ENCODE peak calls at places on chromosome 2, in six cellular contexts. H is GM23248, F is PC-3, D is MM.1S, C is HCT116, O is SK-N-SH. Z is an unnamed sample.

GRCh38 chr2:71611247-71611646 is 157.9 kb downstream of the DYSF start:
- DNase-seq in O (peak), H (no peak), C (no peak), F (no peak), D (no peak), Z (no peak)

GRCh38 chr2:228901531-228901930 is 369.6 kb downstream of the PID1 start:
- DNase-seq in O (no peak), F (no peak), D (no peak), C (no peak), H (no peak), Z (no peak)

GRCh38 chr2:212274215-212274614 is 264.4 kb downstream of the ERBB4 start:
- DNase-seq in F (no peak), H (no peak), C (no peak), D (no peak), O (no peak), Z (no peak)

GRCh38 chr2:1501196-1501851 is 88.1 kb downstream of the TPO start:
- DNase-seq in O (no peak), H (no peak), D (no peak), F (no peak), C (no peak), Z (no peak)

GRCh38 chr2:98560256-98560771 is 48.0 kb downstream of the COA5 start:
- DNase-seq in H (peak), O (no peak), C (no peak), D (no peak), F (peak), Z (no peak)

GRCh38 chr2:31219131-31219969 is 2.0 kb upstream of the CAPN14 start:
- DNase-seq in O (peak), C (no peak), D (peak), F (no peak), H (no peak), Z (no peak)

GRCh38 chr2:23590227-23590869 is 205.4 kb downstream of the KLHL29 start:
- DNase-seq in C (no peak), H (no peak), F (no peak), D (no peak), O (no peak), Z (no peak)

GRCh38 chr2:97738236-97739019 is 25.1 kb downstream of the ZAP70 start:
- DNase-seq in C (no peak), H (no peak), O (no peak), D (no peak), F (no peak), Z (no peak)

GRCh38 chr2:43032248-43032893 is 194.0 kb downstream of the ZFP36L2 start:
- DNase-seq in D (no peak), H (peak), F (peak), C (no peak), O (no peak), Z (no peak)

GRCh38 chr2:1591978-1592907 is 152.1 kb downstream of the PXDN start:
- DNase-seq in H (peak), D (no peak), O (peak), F (peak), C (peak), Z (peak)

GRCh38 chr2:88074854-88075292 is 7.2 kb downstream of the SMYD1 start:
- DNase-seq in H (peak), D (no peak), C (no peak), O (no peak), F (peak), Z (no peak)

GRCh38 chr2:238096311-238097011 is 3.7 kb upstream of the ESPNL start:
- DNase-seq in C (no peak), O (peak), H (no peak), D (no peak), F (no peak), Z (peak)

GRCh38 chr2:235506291-235506996 is 12.6 kb downstream of the AGAP1 start:
- DNase-seq in O (no peak), H (peak), C (no peak), D (no peak), F (peak), Z (no peak)

GRCh38 chr2:134253804-134254203 is at the start of gene MGAT5:
- DNase-seq in C (no peak), D (no peak), F (peak), O (no peak), H (no peak), Z (no peak)

GRCh38 chr2:231015462-231015861 is 19.5 kb downstream of the SPATA3 start:
- DNase-seq in H (no peak), D (no peak), C (no peak), O (no peak), F (no peak), Z (no peak)

GRCh38 chr2:95300391-95300938 is 3.3 kb downstream of the KCNIP3 start:
- DNase-seq in D (no peak), F (no peak), C (no peak), O (no peak), H (no peak), Z (no peak)

GRCh38 chr2:241443486-241444223 is 64.7 kb downstream of the STK25 start:
- DNase-seq in D (peak), O (peak), F (peak), H (peak), C (no peak), Z (no peak)

GRCh38 chr2:70513751-70514150 is 39.9 kb downstream of the TGFA start:
- DNase-seq in C (no peak), O (no peak), H (no peak), D (no peak), F (no peak), Z (no peak)

GRCh38 chr2:62334440-62335058 is 138.6 kb downstream of the B3GNT2 start:
- DNase-seq in D (no peak), F (no peak), O (no peak), C (no peak), H (no peak), Z (no peak)

GRCh38 chr2:147327636-147328035 is 517.2 kb upstream of the ACVR2A start:
- DNase-seq in H (peak), F (no peak), D (peak), O (no peak), C (no peak), Z (no peak)

GRCh38 chr2:95316466-95317122 is 19.4 kb downstream of the KCNIP3 start:
- DNase-seq in F (peak), D (no peak), O (no peak), H (peak), C (no peak), Z (no peak)

GRCh38 chr2:229235136-229235914 is 35.8 kb downstream of the PID1 start:
- DNase-seq in F (peak), D (no peak), H (peak), O (no peak), C (no peak), Z (peak)

GRCh38 chr2:141737463-141737862 is 393.4 kb downstream of the LRP1B start:
- DNase-seq in H (no peak), F (no peak), O (no peak), D (no peak), C (no peak), Z (no peak)

GRCh38 chr2:54107903-54108615 is 7.4 kb upstream of the ACYP2 start:
- DNase-seq in O (peak), F (no peak), C (no peak), H (no peak), D (no peak), Z (peak)

GRCh38 chr2:20620696-20621365 is 30.1 kb downstream of the HS1BP3 start:
- DNase-seq in F (no peak), C (no peak), D (no peak), H (no peak), O (peak), Z (no peak)

GRCh38 chr2:208112969-208113368 is 11.4 kb downstream of the CRYGD start:
- DNase-seq in F (peak), C (no peak), D (no peak), H (no peak), O (no peak), Z (peak)

GRCh38 chr2:235793163-235793752 is 299.4 kb downstream of the AGAP1 start:
- DNase-seq in F (peak), O (peak), C (no peak), D (no peak), H (peak), Z (peak)

GRCh38 chr2:99469394-99469793 is 20.4 kb downstream of the REV1 start:
- DNase-seq in F (no peak), C (no peak), D (no peak), O (no peak), H (no peak), Z (no peak)

GRCh38 chr2:231714639-231715498 is 6.5 kb downstream of the PTMA start:
- DNase-seq in C (peak), H (peak), F (peak), O (peak), D (peak), Z (peak)

GRCh38 chr2:39094717-39095363 is 26.0 kb downstream of the SOS1 start:
- DNase-seq in D (peak), F (peak), H (peak), O (no peak), C (no peak), Z (no peak)

GRCh38 chr2:223121317-223121716 is 69.3 kb downstream of the KCNE4 start:
- DNase-seq in O (no peak), F (no peak), D (no peak), H (no peak), C (no peak), Z (no peak)
- TF ChIP-seq EZH2phosphoT487 in O (no peak), F (no peak), D (no peak), H (no peak), C (no peak), Z (no peak)

DNA sequence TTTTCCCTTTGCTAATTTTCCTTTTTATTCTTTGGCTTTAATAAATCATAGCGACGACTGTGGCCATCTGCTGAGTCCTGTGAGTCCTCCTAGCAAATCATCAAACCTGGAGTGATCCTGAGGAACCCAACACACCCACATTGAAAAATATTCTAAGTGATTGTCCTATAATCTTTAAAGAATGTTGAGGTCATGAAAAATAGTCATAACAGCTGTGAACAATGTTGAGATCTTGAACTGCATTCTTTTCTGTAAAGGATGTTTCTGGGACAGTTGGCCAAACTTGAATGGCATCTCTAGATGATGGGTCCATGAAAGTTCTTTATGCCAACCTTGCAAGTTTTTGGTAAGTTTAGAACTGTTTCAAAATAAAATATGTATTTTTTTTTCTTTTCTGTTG is 53.2 kb upstream of the ADAM23 start:
- DNase-seq in F (no peak), O (no peak), D (no peak), C (no peak), H (peak), Z (no peak)
- H2AFZ ChIP-seq in F (no peak), O (no peak), D (no peak), C (no peak), H (no peak), Z (no peak)

GRCh38 chr2:120108049-120108448 is 95.2 kb downstream of the EPB41L5 start:
- DNase-seq in F (peak), H (peak), D (no peak), O (peak), C (no peak), Z (no peak)

GRCh38 chr2:120109186-120110061 is 96.5 kb downstream of the EPB41L5 start:
- DNase-seq in H (peak), O (peak), C (peak), F (peak), D (peak), Z (no peak)

GRCh38 chr2:120110507-120110906 is 97.6 kb downstream of the EPB41L5 start:
- DNase-seq in H (no peak), F (no peak), O (no peak), C (no peak), D (no peak), Z (no peak)

GRCh38 chr2:120110062-120110362 is 97.1 kb downstream of the EPB41L5 start:
- DNase-seq in D (no peak), O (no peak), H (no peak), F (no peak), C (no peak), Z (peak)

DNA sequence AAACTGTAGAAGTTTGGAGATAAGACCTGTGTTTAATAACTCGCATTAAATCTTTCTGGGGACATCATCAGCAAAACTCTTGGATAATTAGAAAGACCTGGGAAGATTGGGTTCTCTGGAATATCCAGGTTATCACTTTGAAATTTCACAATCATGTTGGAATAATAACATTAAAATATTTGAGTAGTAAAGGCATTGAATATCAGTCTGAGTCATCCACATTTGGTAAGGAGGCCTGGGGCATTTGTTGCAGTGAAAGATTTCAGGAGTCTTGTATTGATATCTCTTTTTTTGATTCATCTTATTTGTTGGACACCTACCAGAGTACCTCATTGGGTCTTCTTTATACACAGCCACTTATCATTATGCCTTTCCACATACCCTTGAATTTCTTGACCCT is 95.9 kb downstream of the EPB41L5 start:
- DNase-seq in F (peak), O (no peak), H (peak), D (no peak), C (no peak), Z (no peak)
- H3K9ac ChIP-seq in F (peak), O (no peak), H (no peak), D (no peak), C (no peak), Z (no peak)

GRCh38 chr2:144379891-144380311 is 140.0 kb downstream of the ZEB2 start:
- DNase-seq in H (no peak), C (no peak), O (no peak), D (no peak), F (no peak), Z (peak)

GRCh38 chr2:144376475-144376874 is 143.4 kb downstream of the ZEB2 start:
- DNase-seq in O (no peak), F (no peak), C (no peak), H (no peak), D (no peak), Z (no peak)

GRCh38 chr2:144376926-144377325 is 143.0 kb downstream of the ZEB2 start:
- DNase-seq in C (no peak), O (no peak), F (no peak), H (no peak), D (no peak), Z (no peak)

GRCh38 chr2:144378551-144378950 is 141.4 kb downstream of the ZEB2 start:
- DNase-seq in C (no peak), H (peak), F (no peak), D (no peak), O (no peak), Z (no peak)

GRCh38 chr2:144377929-144378328 is 142.0 kb downstream of the ZEB2 start:
- DNase-seq in C (no peak), O (no peak), H (peak), D (no peak), F (peak), Z (no peak)
- TF ChIP-seq EZH2phosphoT487 in C (no peak), O (no peak), H (no peak), D (no peak), F (no peak), Z (no peak)

GRCh38 chr2:9594361-9595063 is 36.3 kb downstream of the YWHAQ start:
- DNase-seq in C (peak), D (no peak), O (no peak), F (peak), H (peak), Z (no peak)

GRCh38 chr2:9592699-9593098 is 37.1 kb upstream of the ADAM17 start:
- DNase-seq in H (no peak), O (no peak), D (no peak), F (no peak), C (no peak), Z (no peak)

GRCh38 chr2:9593936-9594335 is 36.9 kb downstream of the YWHAQ start:
- DNase-seq in C (no peak), O (no peak), H (peak), F (no peak), D (no peak), Z (no peak)

GRCh38 chr2:9596621-9597311 is 34.0 kb downstream of the YWHAQ start:
- DNase-seq in F (no peak), D (no peak), C (no peak), H (no peak), O (no peak), Z (no peak)

DNA sequence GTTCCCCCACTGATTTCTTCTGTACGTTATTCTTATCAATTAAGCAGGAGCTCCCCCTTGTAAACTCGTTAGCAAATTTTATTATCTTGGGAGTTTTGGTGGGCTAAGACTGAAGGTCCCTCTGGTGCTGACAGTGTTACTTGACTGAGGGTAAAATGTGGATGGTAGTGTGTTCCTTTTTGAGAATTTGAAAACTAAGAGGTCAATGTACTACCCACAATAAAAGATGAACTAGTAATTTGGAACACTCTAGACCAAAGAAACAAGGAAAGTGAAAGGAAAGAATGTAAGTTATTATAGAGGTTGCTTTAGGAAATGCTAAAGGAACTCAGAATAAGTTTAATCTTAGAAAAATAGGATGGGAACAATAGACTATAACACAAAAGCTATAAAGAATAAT is 35.1 kb downstream of the YWHAQ start:
- DNase-seq in D (no peak), H (no peak), F (no peak), O (no peak), C (no peak), Z (no peak)
- H2AFZ ChIP-seq in D (no peak), H (no peak), F (no peak), O (no peak), C (no peak), Z (no peak)